ENCODE peak calls at places on chromosomes 2 and 18, in seven cellular contexts. One of them, this sample, is unnamed.

GRCh38 chr2:33395660-33396249 is 80.7 kb upstream of the RASGRP3 start:
- DNase-seq in spleen: no peak
- DNase-seq in ovary: no peak
- DNase-seq in sigmoid colon: no peak
- DNase-seq in breast epithelium: no peak
- DNase-seq in HCT116: peak
- DNase-seq in A549: peak
- DNase-seq in this sample: peak

GRCh38 chr2:230485801-230486341 is 69.9 kb downstream of the SP100 start:
- DNase-seq in breast epithelium: no peak
- DNase-seq in ovary: no peak
- DNase-seq in HCT116: no peak
- DNase-seq in spleen: no peak
- DNase-seq in sigmoid colon: no peak
- DNase-seq in A549: no peak
- DNase-seq in this sample: no peak

GRCh38 chr2:226439337-226439736 is 360.3 kb downstream of the IRS1 start:
- DNase-seq in HCT116: no peak
- DNase-seq in sigmoid colon: no peak
- DNase-seq in ovary: no peak
- DNase-seq in A549: no peak
- DNase-seq in spleen: no peak
- DNase-seq in breast epithelium: no peak
- DNase-seq in this sample: no peak

GRCh38 chr2:14601070-14601770 is 31.3 kb upstream of the LRATD1 start:
- DNase-seq in spleen: no peak
- DNase-seq in A549: no peak
- DNase-seq in HCT116: no peak
- DNase-seq in breast epithelium: no peak
- DNase-seq in ovary: no peak
- DNase-seq in sigmoid colon: no peak
- DNase-seq in this sample: no peak

GRCh38 chr18:13366541-13366940 is 148.0 kb downstream of the LDLRAD4 start:
- DNase-seq in ovary: no peak
- DNase-seq in spleen: no peak
- DNase-seq in breast epithelium: no peak
- DNase-seq in HCT116: no peak
- DNase-seq in A549: no peak
- DNase-seq in sigmoid colon: no peak
- DNase-seq in this sample: no peak

GRCh38 chr2:207233731-207234130 is 68.0 kb upstream of the KLF7 start:
- DNase-seq in A549: no peak
- DNase-seq in spleen: no peak
- DNase-seq in HCT116: no peak
- DNase-seq in ovary: no peak
- DNase-seq in sigmoid colon: no peak
- DNase-seq in breast epithelium: no peak
- DNase-seq in this sample: no peak

GRCh38 chr18:26703170-26703933 is 155.0 kb upstream of the KCTD1 start:
- DNase-seq in spleen: no peak
- DNase-seq in HCT116: no peak
- DNase-seq in sigmoid colon: no peak
- DNase-seq in breast epithelium: peak
- DNase-seq in A549: no peak
- DNase-seq in ovary: no peak
- DNase-seq in this sample: peak

GRCh38 chr2:104599802-104600510 is 254.0 kb upstream of the POU3F3 start:
- DNase-seq in ovary: no peak
- DNase-seq in breast epithelium: no peak
- DNase-seq in A549: no peak
- DNase-seq in sigmoid colon: no peak
- DNase-seq in spleen: no peak
- DNase-seq in HCT116: no peak
- DNase-seq in this sample: no peak

GRCh38 chr2:105325389-105325963 is 4.1 kb downstream of the TGFBRAP1 start:
- DNase-seq in ovary: no peak
- DNase-seq in HCT116: no peak
- DNase-seq in breast epithelium: no peak
- DNase-seq in A549: no peak
- DNase-seq in spleen: no peak
- DNase-seq in sigmoid colon: no peak
- DNase-seq in this sample: no peak

GRCh38 chr2:54635554-54636152 is 87.8 kb upstream of the EML6 start:
- DNase-seq in sigmoid colon: no peak
- DNase-seq in HCT116: no peak
- DNase-seq in breast epithelium: no peak
- DNase-seq in spleen: no peak
- DNase-seq in ovary: no peak
- DNase-seq in A549: no peak
- DNase-seq in this sample: no peak

GRCh38 chr2:134550566-134551164 is 168.1 kb downstream of the TMEM163 start:
- DNase-seq in ovary: no peak
- DNase-seq in HCT116: no peak
- DNase-seq in spleen: no peak
- DNase-seq in sigmoid colon: no peak
- DNase-seq in breast epithelium: no peak
- DNase-seq in A549: no peak
- DNase-seq in this sample: no peak

GRCh38 chr2:188668017-188668663 is 306.0 kb upstream of the COL3A1 start:
- DNase-seq in sigmoid colon: peak
- DNase-seq in spleen: no peak
- DNase-seq in A549: no peak
- DNase-seq in HCT116: peak
- DNase-seq in ovary: peak
- DNase-seq in breast epithelium: no peak
- DNase-seq in this sample: no peak

GRCh38 chr2:85264471-85264870 is 63.3 kb downstream of the TGOLN2 start:
- DNase-seq in ovary: no peak
- DNase-seq in HCT116: no peak
- DNase-seq in spleen: no peak
- DNase-seq in breast epithelium: no peak
- DNase-seq in A549: no peak
- DNase-seq in sigmoid colon: no peak
- DNase-seq in this sample: no peak

GRCh38 chr2:231037731-231038482 is 584 bp downstream of the C2orf72 start:
- DNase-seq in spleen: no peak
- DNase-seq in sigmoid colon: no peak
- DNase-seq in A549: peak
- DNase-seq in ovary: no peak
- DNase-seq in breast epithelium: no peak
- DNase-seq in HCT116: no peak
- DNase-seq in this sample: peak

GRCh38 chr2:27003857-27004256 is 28.9 kb upstream of the TMEM214 start:
- DNase-seq in ovary: no peak
- DNase-seq in spleen: no peak
- DNase-seq in HCT116: no peak
- DNase-seq in A549: no peak
- DNase-seq in sigmoid colon: no peak
- DNase-seq in breast epithelium: no peak
- DNase-seq in this sample: no peak

GRCh38 chr2:162118166-162119031 is 33.6 kb downstream of the GCG start:
- DNase-seq in ovary: no peak
- DNase-seq in breast epithelium: no peak
- DNase-seq in HCT116: no peak
- DNase-seq in spleen: no peak
- DNase-seq in sigmoid colon: peak
- DNase-seq in A549: no peak
- DNase-seq in this sample: no peak

GRCh38 chr2:52558265-52558664 is 1209.3 kb upstream of the CHAC2 start:
- DNase-seq in A549: no peak
- DNase-seq in HCT116: no peak
- DNase-seq in sigmoid colon: no peak
- DNase-seq in breast epithelium: no peak
- DNase-seq in ovary: no peak
- DNase-seq in spleen: no peak
- DNase-seq in this sample: no peak

GRCh38 chr18:48826806-48827205 is 124.0 kb downstream of the SMAD7 start:
- DNase-seq in sigmoid colon: peak
- DNase-seq in breast epithelium: peak
- DNase-seq in ovary: peak
- DNase-seq in spleen: peak
- DNase-seq in HCT116: no peak
- DNase-seq in A549: no peak
- DNase-seq in this sample: no peak

GRCh38 chr2:10220516-10221391 is 82.0 kb upstream of the HPCAL1 start:
- DNase-seq in ovary: no peak
- DNase-seq in breast epithelium: no peak
- DNase-seq in HCT116: no peak
- DNase-seq in A549: no peak
- DNase-seq in spleen: peak
- DNase-seq in sigmoid colon: no peak
- DNase-seq in this sample: no peak

GRCh38 chr2:119772128-119772527 is 12.4 kb downstream of the PTPN4 start:
- DNase-seq in spleen: no peak
- DNase-seq in sigmoid colon: no peak
- DNase-seq in A549: no peak
- DNase-seq in ovary: no peak
- DNase-seq in breast epithelium: no peak
- DNase-seq in HCT116: no peak
- DNase-seq in this sample: no peak

GRCh38 chr2:212745359-212745758 is 206.8 kb upstream of the ERBB4 start:
- DNase-seq in sigmoid colon: no peak
- DNase-seq in A549: no peak
- DNase-seq in ovary: no peak
- DNase-seq in HCT116: no peak
- DNase-seq in spleen: no peak
- DNase-seq in breast epithelium: no peak
- DNase-seq in this sample: no peak

GRCh38 chr2:134815741-134816140 is 22.7 kb upstream of the ACMSD start:
- DNase-seq in HCT116: no peak
- DNase-seq in ovary: no peak
- DNase-seq in sigmoid colon: no peak
- DNase-seq in spleen: no peak
- DNase-seq in breast epithelium: no peak
- DNase-seq in A549: no peak
- DNase-seq in this sample: no peak

GRCh38 chr2:156784034-156784433 is 347.9 kb downstream of the GPD2 start:
- DNase-seq in sigmoid colon: no peak
- DNase-seq in breast epithelium: no peak
- DNase-seq in HCT116: no peak
- DNase-seq in ovary: no peak
- DNase-seq in A549: no peak
- DNase-seq in spleen: no peak
- DNase-seq in this sample: no peak

GRCh38 chr2:215435809-215436704 is at the start of gene FN1:
- DNase-seq in sigmoid colon: peak
- DNase-seq in A549: peak
- DNase-seq in HCT116: peak
- DNase-seq in breast epithelium: peak
- DNase-seq in ovary: peak
- DNase-seq in spleen: peak
- DNase-seq in this sample: peak

GRCh38 chr2:8539743-8540551 is 141.9 kb upstream of the ID2 start:
- DNase-seq in ovary: no peak
- DNase-seq in HCT116: no peak
- DNase-seq in breast epithelium: peak
- DNase-seq in sigmoid colon: no peak
- DNase-seq in A549: no peak
- DNase-seq in spleen: peak
- DNase-seq in this sample: peak

GRCh38 chr2:38751847-38752410 is 768 bp upstream of the SRSF7 start:
- DNase-seq in HCT116: no peak
- DNase-seq in breast epithelium: no peak
- DNase-seq in A549: peak
- DNase-seq in sigmoid colon: no peak
- DNase-seq in spleen: no peak
- DNase-seq in ovary: no peak
- DNase-seq in this sample: no peak

GRCh38 chr2:175726213-175726612 is 275.9 kb downstream of the LNPK start:
- DNase-seq in HCT116: no peak
- DNase-seq in breast epithelium: no peak
- DNase-seq in A549: no peak
- DNase-seq in ovary: no peak
- DNase-seq in sigmoid colon: no peak
- DNase-seq in spleen: no peak
- DNase-seq in this sample: no peak

GRCh38 chr2:158079672-158080071 is 22.0 kb upstream of the UPP2 start:
- DNase-seq in ovary: no peak
- DNase-seq in sigmoid colon: no peak
- DNase-seq in HCT116: no peak
- DNase-seq in spleen: no peak
- DNase-seq in A549: no peak
- DNase-seq in breast epithelium: no peak
- DNase-seq in this sample: no peak

GRCh38 chr2:162344617-162344950 is 652 bp downstream of the GCA start:
- DNase-seq in A549: peak
- DNase-seq in HCT116: no peak
- DNase-seq in spleen: peak
- DNase-seq in ovary: no peak
- DNase-seq in breast epithelium: no peak
- DNase-seq in sigmoid colon: no peak
- DNase-seq in this sample: no peak

GRCh38 chr18:47151457-47151856 is 1.2 kb upstream of the HDHD2 start:
- DNase-seq in A549: no peak
- DNase-seq in HCT116: no peak
- DNase-seq in breast epithelium: no peak
- DNase-seq in sigmoid colon: no peak
- DNase-seq in ovary: no peak
- DNase-seq in spleen: no peak
- DNase-seq in this sample: no peak
- H3K27ac ChIP-seq in A549: peak
- H3K27ac ChIP-seq in HCT116: peak
- H3K27ac ChIP-seq in breast epithelium: peak
- H3K27ac ChIP-seq in sigmoid colon: peak
- H3K27ac ChIP-seq in ovary: no peak
- H3K27ac ChIP-seq in spleen: peak
- H3K27ac ChIP-seq in this sample: peak

DNA sequence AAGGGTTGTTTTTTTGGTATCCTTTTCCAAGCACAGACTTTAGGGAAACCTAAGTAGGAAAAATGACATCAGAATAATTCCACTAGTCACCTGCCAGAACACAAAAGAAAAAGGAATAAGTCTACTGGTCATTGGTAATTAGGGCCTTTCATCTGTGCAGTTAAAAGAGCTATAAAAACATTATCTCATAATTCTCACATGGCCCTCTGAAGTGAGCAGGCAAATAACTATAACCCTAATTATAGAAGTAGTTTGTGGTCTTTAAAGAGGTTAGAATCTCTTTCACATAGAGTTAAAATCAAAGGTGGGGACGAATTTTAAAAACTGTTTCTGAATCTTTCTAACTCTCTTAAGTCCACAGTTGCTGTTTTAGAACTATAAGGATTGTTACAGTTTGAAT is 111.1 kb upstream of the B3GNT2 start:
- DNase-seq in breast epithelium: no peak
- DNase-seq in HCT116: no peak
- DNase-seq in A549: no peak
- DNase-seq in sigmoid colon: no peak
- DNase-seq in spleen: no peak
- DNase-seq in ovary: no peak
- DNase-seq in this sample: no peak
- TF ChIP-seq POLR2A in breast epithelium: no peak
- TF ChIP-seq POLR2A in HCT116: no peak
- TF ChIP-seq POLR2A in A549: no peak
- TF ChIP-seq POLR2A in sigmoid colon: no peak
- TF ChIP-seq POLR2A in spleen: no peak
- TF ChIP-seq POLR2A in ovary: no peak
- TF ChIP-seq POLR2A in this sample: no peak

GRCh38 chr18:417495-417894 is 83.0 kb downstream of the COLEC12 start:
- DNase-seq in spleen: no peak
- DNase-seq in A549: no peak
- DNase-seq in sigmoid colon: no peak
- DNase-seq in HCT116: no peak
- DNase-seq in ovary: no peak
- DNase-seq in breast epithelium: no peak
- DNase-seq in this sample: no peak
- H3K27ac ChIP-seq in spleen: no peak
- H3K27ac ChIP-seq in A549: no peak
- H3K27ac ChIP-seq in sigmoid colon: no peak
- H3K27ac ChIP-seq in HCT116: no peak
- H3K27ac ChIP-seq in ovary: no peak
- H3K27ac ChIP-seq in breast epithelium: no peak
- H3K27ac ChIP-seq in this sample: no peak

GRCh38 chr2:237223208-237223861 is 137.6 kb downstream of the COPS8 start:
- DNase-seq in spleen: no peak
- DNase-seq in breast epithelium: no peak
- DNase-seq in HCT116: no peak
- DNase-seq in sigmoid colon: no peak
- DNase-seq in A549: peak
- DNase-seq in ovary: peak
- DNase-seq in this sample: peak
- TF ChIP-seq POLR2A in spleen: no peak
- TF ChIP-seq POLR2A in breast epithelium: no peak
- TF ChIP-seq POLR2A in HCT116: no peak
- TF ChIP-seq POLR2A in sigmoid colon: no peak
- TF ChIP-seq POLR2A in A549: no peak
- TF ChIP-seq POLR2A in ovary: no peak
- TF ChIP-seq POLR2A in this sample: no peak

This sample was measured in body of pancreas.